ENCODE peak calls at places on chromosome 5, in ten cellular contexts. Q is pulmonary artery endothelial cell; X is NCI-H748 treated with DMSO at 0.1 percent for 48 hours; Z is HTR-8/SVneo; W is substantia nigra; P is stimulated activated CD4-positive, alpha-beta T cell treated with anti-CD3 and anti-CD28 coated beads, Interleukin-15, amount 100 ng/mL, for 1 hour; V is HFFc6; M is brain microvascular endothelial cell; S is ovary; D is right cardiac atrium. I is an unnamed sample.

GRCh38 chr5:1119312-1119831 is 7.5 kb upstream of the SLC12A7 start:
- DNase-seq in Q (no peak), X (no peak), Z (no peak), W (no peak), P (no peak), V (no peak), M (no peak), S (peak), D (no peak), I (no peak)

GRCh38 chr5:3197237-3197636 is 398.4 kb upstream of the IRX1 start:
- DNase-seq in Q (no peak), X (no peak), Z (no peak), W (no peak), P (no peak), V (no peak), M (no peak), S (no peak), D (no peak), I (no peak)

GRCh38 chr5:32711693-32712462 is 757 bp downstream of the NPR3 start:
- DNase-seq in Q (no peak), X (peak), Z (peak), W (no peak), P (no peak), V (peak), M (peak), S (peak), D (peak), I (no peak)

GRCh38 chr5:68431601-68432337 is 216.2 kb downstream of the PIK3R1 start:
- DNase-seq in Q (no peak), X (no peak), Z (no peak), W (no peak), P (no peak), V (no peak), M (no peak), S (no peak), D (no peak), I (no peak)

GRCh38 chr5:170681013-170681433 is 102.5 kb upstream of the GABRP start:
- DNase-seq in Q (no peak), X (peak), Z (peak), W (no peak), P (peak), V (no peak), M (peak), S (no peak), D (peak), I (no peak)

GRCh38 chr5:77083088-77083487 is 4.0 kb downstream of the ZBED3 start:
- DNase-seq in Q (no peak), X (no peak), Z (no peak), W (no peak), P (no peak), V (no peak), M (no peak), S (no peak), D (no peak), I (no peak)

GRCh38 chr5:149439899-149440655 is 61.0 kb upstream of the IL17B start:
- DNase-seq in Q (no peak), X (no peak), Z (no peak), W (no peak), P (no peak), V (peak), M (no peak), S (no peak), D (peak), I (no peak)

GRCh38 chr5:64273276-64273675 is 107.6 kb downstream of the RNF180 start:
- DNase-seq in Q (no peak), X (no peak), Z (no peak), W (no peak), P (no peak), V (no peak), M (no peak), S (no peak), D (no peak), I (no peak)

GRCh38 chr5:136022965-136023364 is 5.8 kb upstream of the TGFBI start:
- DNase-seq in Q (no peak), X (no peak), Z (no peak), W (no peak), P (no peak), V (no peak), M (no peak), S (no peak), D (no peak), I (no peak)

GRCh38 chr5:130605200-130605599 is 559.9 kb downstream of the HINT1 start:
- DNase-seq in Q (no peak), X (peak), Z (no peak), W (no peak), P (no peak), V (no peak), M (peak), S (no peak), D (no peak), I (no peak)

GRCh38 chr5:113495402-113495801 is 7.1 kb upstream of the MCC start:
- DNase-seq in Q (no peak), X (no peak), Z (no peak), W (no peak), P (no peak), V (no peak), M (no peak), S (no peak), D (no peak), I (no peak)

GRCh38 chr5:85337400-85337799 is 952.7 kb upstream of the EDIL3 start:
- DNase-seq in Q (no peak), X (no peak), Z (no peak), W (no peak), P (no peak), V (no peak), M (no peak), S (no peak), D (no peak), I (no peak)

GRCh38 chr5:368162-369084 is 46.9 kb downstream of the AHRR start:
- DNase-seq in Q (no peak), X (no peak), Z (no peak), W (no peak), P (no peak), V (peak), M (peak), S (peak), D (no peak), I (peak)

GRCh38 chr5:117336208-117336607 is 761.6 kb upstream of the SEMA6A start:
- DNase-seq in Q (no peak), X (no peak), Z (no peak), W (no peak), P (no peak), V (no peak), M (no peak), S (no peak), D (no peak), I (no peak)

GRCh38 chr5:39755452-39755851 is 330.7 kb upstream of the DAB2 start:
- DNase-seq in Q (no peak), X (no peak), Z (no peak), W (no peak), P (no peak), V (no peak), M (no peak), S (no peak), D (no peak), I (no peak)

GRCh38 chr5:1363160-1363559 is 18.3 kb upstream of the CLPTM1L start:
- DNase-seq in Q (no peak), X (no peak), Z (no peak), W (no peak), P (no peak), V (no peak), M (no peak), S (no peak), D (no peak), I (no peak)

GRCh38 chr5:181235689-181236366 is 7.9 kb downstream of the RACK1 start:
- DNase-seq in Q (no peak), X (no peak), Z (no peak), W (no peak), P (no peak), V (no peak), M (no peak), S (no peak), D (no peak), I (no peak)

GRCh38 chr5:57687641-57688040 is 205.0 kb upstream of the ACTBL2 start:
- DNase-seq in Q (no peak), X (no peak), Z (no peak), W (no peak), P (no peak), V (no peak), M (no peak), S (no peak), D (no peak), I (no peak)

GRCh38 chr5:362978-363765 is 41.7 kb downstream of the AHRR start:
- DNase-seq in Q (no peak), X (no peak), Z (no peak), W (no peak), P (no peak), V (no peak), M (no peak), S (no peak), D (no peak), I (no peak)

GRCh38 chr5:150579462-150580400 is 60.7 kb upstream of the SYNPO start:
- DNase-seq in Q (no peak), X (no peak), Z (no peak), W (no peak), P (no peak), V (no peak), M (no peak), S (no peak), D (no peak), I (peak)

GRCh38 chr5:41809128-41809527 is 61.1 kb downstream of the OXCT1 start:
- DNase-seq in Q (no peak), X (no peak), Z (no peak), W (no peak), P (no peak), V (no peak), M (no peak), S (no peak), D (no peak), I (no peak)

GRCh38 chr5:90144625-90145327 is 264.8 kb downstream of the CETN3 start:
- DNase-seq in Q (no peak), X (no peak), Z (no peak), W (no peak), P (no peak), V (no peak), M (peak), S (no peak), D (no peak), I (no peak)

GRCh38 chr5:159022178-159022556 is 77.5 kb downstream of the EBF1 start:
- DNase-seq in Q (no peak), X (no peak), Z (no peak), W (no peak), P (no peak), V (peak), M (peak), S (peak), D (peak), I (no peak)

GRCh38 chr5:89473196-89473595 is 590.2 kb upstream of the MEF2C start:
- DNase-seq in Q (no peak), X (no peak), Z (no peak), W (no peak), P (no peak), V (no peak), M (peak), S (no peak), D (no peak), I (no peak)